ENCODE peak calls at places on chromosomes 16 and 17, in eight cellular contexts. G is brain microvascular endothelial cell, A is GM20000, I is lung, N is type B pancreatic cell, E is endodermal cell, P is fibroblast of mammary gland, J is astrocyte of the spinal cord. W is an unnamed sample.
A peak's percentile ranks its signal among the peaks of the same experiment; 100 is the strongest.

GRCh38 chr16:56549744-56550385 is 15.0 kb upstream of the MT4 start:
- DNase-seq in G (no peak), A (no peak), I (no peak), N (no peak), E (no peak), P (peak; percentile 28), J (no peak), W (no peak)

GRCh38 chr17:50149425-50150353 is 788 bp downstream of the PPP1R9B start:
- DNase-seq in G (no peak), A (peak; percentile 73), I (peak; percentile 60), N (no peak), E (peak; percentile 89), P (peak; percentile 52), J (no peak), W (no peak)

GRCh38 chr16:57892041-57892440 is 78.9 kb downstream of the CNGB1 start:
- DNase-seq in G (peak; percentile 95), A (no peak), I (no peak), N (no peak), E (no peak), P (peak; percentile 90), J (peak; percentile 98), W (no peak)

GRCh38 chr16:53129281-53130192 is 74.7 kb downstream of the CHD9 start:
- DNase-seq in G (peak; percentile 53), A (peak; percentile 9), I (no peak), N (no peak), E (no peak), P (peak; percentile 73), J (peak; percentile 65), W (peak; percentile 24)

GRCh38 chr17:79842136-79842655 is 3.0 kb upstream of the CBX4 start:
- DNase-seq in G (no peak), A (peak; percentile 44), I (no peak), N (no peak), E (no peak), P (no peak), J (no peak), W (no peak)

GRCh38 chr17:69732272-69732671 is 317.8 kb downstream of the MAP2K6 start:
- DNase-seq in G (no peak), A (no peak), I (no peak), N (no peak), E (no peak), P (peak; percentile 24), J (no peak), W (no peak)

GRCh38 chr16:29745853-29746345 is at the start of gene C16orf54:
- DNase-seq in G (no peak), A (peak; percentile 80), I (peak; percentile 81), N (no peak), E (no peak), P (no peak), J (no peak), W (peak; percentile 73)

GRCh38 chr17:12620200-12620720 is 45.4 kb upstream of the MYOCD start:
- DNase-seq in G (peak; percentile 89), A (no peak), I (no peak), N (no peak), E (no peak), P (peak; percentile 68), J (peak; percentile 83), W (no peak)

DNA sequence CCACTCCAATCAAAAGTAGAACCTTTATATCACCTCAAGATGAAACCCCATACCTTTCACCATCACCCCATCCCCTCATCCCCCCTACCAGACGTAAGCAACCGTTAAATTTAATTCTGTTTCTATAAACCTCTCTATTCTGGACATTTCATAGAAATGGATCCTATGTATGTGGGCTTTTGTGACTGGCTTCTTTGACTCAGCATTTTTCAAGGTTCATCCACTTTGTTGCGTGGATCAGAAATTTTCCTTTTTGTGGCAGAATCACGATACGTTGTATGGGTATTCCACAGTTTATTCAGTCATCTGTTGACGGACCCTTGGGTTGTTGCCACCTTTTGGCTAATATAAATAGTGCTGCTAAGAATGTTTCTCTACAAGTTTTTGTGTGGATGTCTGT is 8.6 kb downstream of the PLCG2 start:
- DNase-seq in G (no peak), A (no peak), I (no peak), N (no peak), E (no peak), P (no peak), J (no peak), W (no peak)
- TF ChIP-seq CTCF in G (no peak), A (no peak), I (no peak), N (no peak), E (no peak), P (no peak), J (no peak), W (no peak)

DNA sequence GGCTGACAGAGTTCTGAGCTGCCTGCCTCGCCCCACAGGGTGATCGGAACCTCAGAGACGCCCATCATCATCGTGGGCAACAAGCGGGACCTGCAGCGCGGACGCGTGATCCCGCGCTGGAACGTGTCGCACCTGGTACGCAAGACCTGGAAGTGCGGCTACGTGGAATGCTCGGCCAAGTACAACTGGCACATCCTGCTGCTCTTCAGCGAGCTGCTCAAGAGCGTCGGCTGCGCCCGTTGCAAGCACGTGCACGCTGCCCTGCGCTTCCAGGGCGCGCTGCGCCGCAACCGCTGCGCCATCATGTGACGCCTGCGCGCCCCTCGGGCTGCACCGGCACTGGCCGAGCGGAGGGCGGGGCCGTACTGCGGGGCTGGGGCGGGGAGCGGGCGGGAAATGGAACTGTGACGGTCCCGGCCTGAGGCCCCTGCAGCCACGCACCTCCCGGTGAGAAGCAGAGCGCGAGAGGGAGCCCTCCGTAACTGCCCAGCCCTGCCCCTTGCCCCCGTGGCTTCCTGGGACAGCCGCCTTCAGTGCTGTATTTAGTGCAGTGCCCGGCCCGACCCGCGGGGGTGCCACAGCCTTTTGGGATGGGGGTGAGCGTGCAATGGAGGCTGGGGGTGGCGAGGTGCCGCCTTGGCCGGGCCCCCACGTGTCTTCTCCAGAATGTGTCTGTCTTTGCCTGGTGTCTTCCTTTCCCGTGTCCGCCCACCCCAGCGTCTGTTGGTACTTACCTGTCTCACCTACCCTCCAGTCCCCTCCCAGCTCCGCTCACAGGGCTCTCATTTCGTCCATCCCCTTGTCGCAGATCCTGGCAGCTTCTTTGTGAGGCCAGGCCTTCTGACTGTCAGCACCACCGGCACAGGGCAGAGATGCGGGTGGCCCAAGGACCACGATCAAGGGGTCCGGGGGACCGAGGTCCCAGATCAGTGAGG is 9.8 kb downstream of the RASL10B start:
- DNase-seq in G (no peak), A (no peak), I (no peak), N (no peak), E (peak; percentile 86), P (no peak), J (no peak), W (peak; percentile 33)
- TF ChIP-seq CTCF in G (peak; percentile 17), A (no peak), I (no peak), N (peak; percentile 29), E (peak; percentile 57), P (no peak), J (no peak), W (no peak)

DNA sequence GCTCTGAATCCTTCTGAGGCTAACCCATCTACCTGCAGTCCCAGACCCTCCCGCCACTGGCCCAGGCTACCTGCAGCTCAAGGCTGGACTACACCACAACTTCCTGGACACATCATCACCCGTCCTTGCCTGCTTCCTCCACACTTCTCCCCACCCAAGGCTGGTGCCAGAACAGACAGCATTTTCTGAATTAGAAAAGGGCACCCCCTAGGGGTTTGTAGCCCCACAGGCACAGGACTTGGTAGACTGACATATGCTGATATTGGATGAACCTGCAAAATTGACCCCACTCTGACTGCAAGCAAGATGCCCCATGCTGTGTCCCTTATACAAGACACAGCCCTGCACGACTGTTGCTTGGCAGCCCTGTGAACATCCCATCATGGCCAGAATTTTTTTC is 271.5 kb upstream of the C16orf82 start:
- DNase-seq in G (no peak), A (no peak), I (no peak), N (no peak), E (peak; percentile 69), P (no peak), J (no peak), W (no peak)
- TF ChIP-seq CTCF in G (no peak), A (no peak), I (no peak), N (peak; percentile 57), E (peak; percentile 71), P (no peak), J (no peak), W (no peak)

GRCh38 chr17:9814337-9814945 is 7.4 kb downstream of the GSG1L2 start:
- DNase-seq in G (no peak), A (no peak), I (no peak), N (no peak), E (no peak), P (no peak), J (no peak), W (no peak)
- TF ChIP-seq CTCF in G (no peak), A (no peak), I (no peak), N (no peak), E (no peak), P (no peak), J (no peak), W (no peak)

GRCh38 chr16:75148311-75149195 is at the start of gene ZFP1:
- DNase-seq in G (peak; percentile 90), A (peak; percentile 94), I (peak; percentile 95), N (peak; percentile 97), E (peak; percentile 98), P (peak; percentile 88), J (peak; percentile 91), W (peak; percentile 94)
- TF ChIP-seq CTCF in G (no peak), A (no peak), I (no peak), N (no peak), E (no peak), P (no peak), J (no peak), W (no peak)

W was measured in GM13977.